ENCODE peak calls at places on chromosomes 7 and 10, in six cellular contexts. O is SK-N-SH, S is body of pancreas, M is H7, U is cardiac muscle cell, F is endodermal cell. I is an unnamed sample.

GRCh38 chr10:32160866-32161265 is 104.6 kb upstream of the KIF5B start:
- DNase-seq in O (no peak), S (no peak), M (no peak), U (no peak), F (no peak), I (no peak)

GRCh38 chr7:155147172-155147571 is 77.0 kb downstream of the HTR5A start:
- DNase-seq in O (no peak), S (no peak), M (no peak), U (no peak), F (no peak), I (no peak)

GRCh38 chr10:97229322-97229721 is 43.6 kb upstream of the SLIT1 start:
- DNase-seq in O (no peak), S (no peak), M (no peak), U (no peak), F (no peak), I (no peak)

GRCh38 chr10:121608669-121609190 is 10.5 kb upstream of the FGFR2 start:
- DNase-seq in O (peak), S (peak), M (peak), U (peak), F (peak), I (no peak)

GRCh38 chr10:72593963-72594362 is 31.9 kb downstream of the MICU1 start:
- DNase-seq in O (no peak), S (no peak), M (no peak), U (no peak), F (no peak), I (no peak)

GRCh38 chr7:80640841-80641240 is 2.4 kb downstream of the CD36 start:
- DNase-seq in O (no peak), S (no peak), M (no peak), U (no peak), F (no peak), I (no peak)

GRCh38 chr10:105239311-105240215 is 598.5 kb downstream of the SORCS3 start:
- DNase-seq in O (no peak), S (peak), M (no peak), U (no peak), F (no peak), I (peak)

GRCh38 chr10:72261323-72262018 is 12.3 kb upstream of the DDIT4 start:
- DNase-seq in O (peak), S (no peak), M (peak), U (no peak), F (no peak), I (no peak)

GRCh38 chr10:22461891-22462290 is 116.6 kb downstream of the SPAG6 start:
- DNase-seq in O (no peak), S (no peak), M (no peak), U (no peak), F (no peak), I (no peak)

GRCh38 chr10:26436848-26437247 is 1.3 kb upstream of the APBB1IP start:
- DNase-seq in O (no peak), S (no peak), M (no peak), U (no peak), F (no peak), I (no peak)

GRCh38 chr7:23394828-23395227 is 75.5 kb downstream of the IGF2BP3 start:
- DNase-seq in O (no peak), S (no peak), M (no peak), U (no peak), F (no peak), I (no peak)

GRCh38 chr7:133985300-133985699 is 141.8 kb upstream of the LRGUK start:
- DNase-seq in O (no peak), S (no peak), M (no peak), U (no peak), F (no peak), I (no peak)

GRCh38 chr7:1380821-1381580 is 78.3 kb downstream of the MICALL2 start:
- DNase-seq in O (no peak), S (no peak), M (peak), U (no peak), F (no peak), I (no peak)

GRCh38 chr10:31381766-31382316 is 62.8 kb downstream of the ZEB1 start:
- DNase-seq in O (no peak), S (no peak), M (no peak), U (no peak), F (no peak), I (no peak)

GRCh38 chr10:37488792-37489657 is 363.6 kb downstream of the ANKRD30A start:
- DNase-seq in O (no peak), S (no peak), M (no peak), U (no peak), F (no peak), I (no peak)

GRCh38 chr7:89283311-89283710 is 487.8 kb upstream of the TEX47 start:
- DNase-seq in O (no peak), S (no peak), M (no peak), U (no peak), F (no peak), I (no peak)

GRCh38 chr10:123011987-123012386 is 3.2 kb downstream of the ACADSB start:
- DNase-seq in O (no peak), S (no peak), M (no peak), U (no peak), F (no peak), I (peak)

GRCh38 chr10:123008379-123009104 is at the start of the genes ACADSB and IKZF5:
- DNase-seq in O (peak), S (peak), M (peak), U (peak), F (peak), I (peak)

GRCh38 chr10:123007558-123008378 is 827 bp downstream of the IKZF5 start:
- DNase-seq in O (peak), S (peak), M (peak), U (peak), F (peak), I (peak)

GRCh38 chr10:123013456-123014419 is 4.9 kb downstream of the ACADSB start:
- DNase-seq in O (no peak), S (no peak), M (no peak), U (no peak), F (no peak), I (no peak)

GRCh38 chr10:123009105-123009805 is 449 bp downstream of the ACADSB start:
- DNase-seq in O (peak), S (peak), M (peak), U (peak), F (peak), I (peak)
- H3K4me3 ChIP-seq in O (peak), S (peak), M (peak), U (peak), F (peak), I (peak)

GRCh38 chr7:128404143-128404681 is 5.6 kb downstream of the IMPDH1 start:
- DNase-seq in O (no peak), S (no peak), M (peak), U (no peak), F (no peak), I (no peak)
- H3K4me3 ChIP-seq in O (peak), S (no peak), M (no peak), U (no peak), F (no peak), I (no peak)

GRCh38 chr10:77628906-77629730 is 8.5 kb downstream of the KCNMA1 start:
- DNase-seq in O (no peak), S (no peak), M (no peak), U (no peak), F (no peak), I (no peak)

GRCh38 chr10:77631241-77631640 is 6.4 kb downstream of the KCNMA1 start:
- DNase-seq in O (no peak), S (no peak), M (no peak), U (no peak), F (no peak), I (no peak)

GRCh38 chr10:77633376-77633775 is 4.2 kb downstream of the KCNMA1 start:
- DNase-seq in O (no peak), S (no peak), M (no peak), U (no peak), F (no peak), I (no peak)

GRCh38 chr10:77626266-77626935 is 11.2 kb downstream of the KCNMA1 start:
- DNase-seq in O (no peak), S (no peak), M (no peak), U (no peak), F (no peak), I (no peak)

DNA sequence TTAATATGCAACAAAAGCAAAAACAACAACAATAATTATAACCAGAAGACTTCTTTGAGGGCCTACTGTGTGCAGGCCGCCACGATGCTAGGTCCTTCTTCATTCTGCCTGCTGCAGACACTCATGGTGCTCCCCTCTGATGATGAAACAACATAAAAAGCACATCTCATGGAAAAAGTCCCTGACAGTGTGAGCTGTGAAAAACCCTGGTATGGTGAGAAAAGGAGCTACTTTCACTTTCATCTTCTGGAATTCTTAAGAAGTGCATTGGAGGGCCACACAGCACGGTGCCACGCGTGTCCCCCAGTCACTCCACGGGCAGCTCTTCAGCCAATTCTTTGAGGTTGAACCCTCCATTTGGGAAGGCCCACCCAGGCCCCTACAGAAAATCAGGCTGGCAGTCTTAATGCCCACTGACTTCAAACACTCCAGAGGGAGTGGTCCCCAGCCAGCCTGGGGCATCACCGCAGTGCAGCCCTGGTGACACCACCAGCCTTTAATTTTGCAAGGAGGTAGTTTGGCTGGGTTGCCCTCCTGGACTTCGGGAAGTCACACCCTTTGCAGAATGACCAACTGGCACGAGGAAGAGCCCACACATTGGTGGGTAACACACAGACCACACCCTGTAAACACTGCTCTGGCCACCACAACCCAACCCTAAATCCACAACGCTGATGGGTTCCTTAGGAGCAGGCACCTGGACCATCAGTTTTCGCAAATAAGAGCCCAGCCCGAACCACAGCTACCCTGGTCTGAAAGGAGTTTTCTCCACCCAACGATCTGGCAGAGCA is 7.6 kb downstream of the KCNMA1 start:
- DNase-seq in O (no peak), S (no peak), M (no peak), U (no peak), F (no peak), I (no peak)
- H3K4me3 ChIP-seq in O (no peak), S (no peak), M (no peak), U (no peak), F (no peak), I (no peak)

GRCh38 chr7:101984141-101984879 is 166.9 kb downstream of the CUX1 start:
- DNase-seq in O (no peak), S (no peak), M (no peak), U (no peak), F (no peak), I (no peak)
- H3K4me3 ChIP-seq in O (no peak), S (no peak), M (no peak), U (no peak), F (no peak), I (no peak)

GRCh38 chr10:100826661-100826982 is 81.2 kb downstream of the PAX2 start:
- DNase-seq in O (no peak), S (no peak), M (no peak), U (no peak), F (no peak), I (no peak)
- H3K4me3 ChIP-seq in O (no peak), S (peak), M (peak), U (peak), F (peak), I (peak)

DNA sequence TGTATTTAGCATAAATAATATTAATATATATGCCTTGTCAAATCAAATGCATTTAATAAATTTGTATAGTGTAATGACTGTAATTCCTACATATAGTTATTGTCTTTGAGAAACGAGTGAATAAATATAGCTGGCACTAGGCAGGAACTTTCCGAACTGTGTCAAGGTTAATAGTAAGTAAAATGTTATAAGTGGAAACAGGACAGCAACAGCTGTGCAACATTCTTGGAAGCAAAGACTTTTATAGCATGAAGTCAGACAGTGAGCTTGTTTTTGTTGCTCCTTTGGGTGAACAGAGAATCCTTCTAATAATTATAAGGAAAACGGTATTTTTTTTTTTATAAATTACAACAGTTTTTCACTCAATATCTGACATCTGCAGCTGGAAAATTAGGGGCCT is 14.0 kb upstream of the EXOC6 start:
- DNase-seq in O (no peak), S (no peak), M (no peak), U (no peak), F (no peak), I (no peak)
- H3K4me3 ChIP-seq in O (no peak), S (no peak), M (no peak), U (no peak), F (no peak), I (no peak)

I was measured in prostate gland.